ENCODE peak calls at places on chromosomes 13 and 19, in eight cellular contexts. One of them, this sample, is unnamed.

GRCh38 chr19:6476155-6476895 is 5.3 kb downstream of the DENND1C start:
- DNase-seq in AG09309: no peak
- DNase-seq in Calu3: peak
- DNase-seq in body of pancreas: peak
- DNase-seq in fibroblast of the aortic adventitia: peak
- DNase-seq in ovary: peak
- DNase-seq in GM12878: no peak
- DNase-seq in GM23338: peak
- DNase-seq in this sample: peak

GRCh38 chr19:13053761-13054604 is 48.7 kb downstream of the LYL1 start:
- DNase-seq in ovary: peak
- DNase-seq in AG09309: peak
- DNase-seq in body of pancreas: peak
- DNase-seq in GM23338: peak
- DNase-seq in fibroblast of the aortic adventitia: peak
- DNase-seq in GM12878: no peak
- DNase-seq in Calu3: peak
- DNase-seq in this sample: peak

GRCh38 chr13:106373304-106373988 is 162.0 kb downstream of the EFNB2 start:
- DNase-seq in fibroblast of the aortic adventitia: no peak
- DNase-seq in AG09309: no peak
- DNase-seq in GM12878: no peak
- DNase-seq in Calu3: no peak
- DNase-seq in ovary: no peak
- DNase-seq in GM23338: no peak
- DNase-seq in body of pancreas: no peak
- DNase-seq in this sample: no peak

GRCh38 chr13:111006508-111007031 is 91.7 kb upstream of the ANKRD10 start:
- DNase-seq in body of pancreas: peak
- DNase-seq in GM23338: peak
- DNase-seq in fibroblast of the aortic adventitia: peak
- DNase-seq in Calu3: no peak
- DNase-seq in GM12878: no peak
- DNase-seq in ovary: peak
- DNase-seq in AG09309: peak
- DNase-seq in this sample: peak

GRCh38 chr19:11347546-11347945 is 1.2 kb downstream of the CCDC159 start:
- DNase-seq in ovary: no peak
- DNase-seq in GM23338: no peak
- DNase-seq in fibroblast of the aortic adventitia: no peak
- DNase-seq in AG09309: no peak
- DNase-seq in Calu3: no peak
- DNase-seq in body of pancreas: no peak
- DNase-seq in GM12878: no peak
- DNase-seq in this sample: no peak

GRCh38 chr13:82717249-82717648 is 1165.0 kb downstream of the SLITRK1 start:
- DNase-seq in Calu3: no peak
- DNase-seq in ovary: no peak
- DNase-seq in fibroblast of the aortic adventitia: peak
- DNase-seq in AG09309: peak
- DNase-seq in GM12878: no peak
- DNase-seq in body of pancreas: no peak
- DNase-seq in GM23338: no peak
- DNase-seq in this sample: no peak

GRCh38 chr13:62250501-62251175 is 835.0 kb upstream of the PCDH20 start:
- DNase-seq in fibroblast of the aortic adventitia: no peak
- DNase-seq in Calu3: no peak
- DNase-seq in ovary: no peak
- DNase-seq in AG09309: no peak
- DNase-seq in GM12878: no peak
- DNase-seq in body of pancreas: no peak
- DNase-seq in GM23338: no peak
- DNase-seq in this sample: no peak

GRCh38 chr13:75788494-75788991 is 152.4 kb downstream of the LMO7 start:
- DNase-seq in GM23338: no peak
- DNase-seq in AG09309: peak
- DNase-seq in Calu3: no peak
- DNase-seq in fibroblast of the aortic adventitia: peak
- DNase-seq in ovary: no peak
- DNase-seq in body of pancreas: no peak
- DNase-seq in GM12878: no peak
- DNase-seq in this sample: no peak

GRCh38 chr13:110261166-110262081 is 45.5 kb downstream of the COL4A1 start:
- DNase-seq in ovary: no peak
- DNase-seq in body of pancreas: no peak
- DNase-seq in GM12878: no peak
- DNase-seq in fibroblast of the aortic adventitia: no peak
- DNase-seq in AG09309: no peak
- DNase-seq in GM23338: peak
- DNase-seq in Calu3: peak
- DNase-seq in this sample: no peak

GRCh38 chr19:3554254-3555083 is 2.9 kb downstream of the MFSD12 start:
- DNase-seq in GM12878: no peak
- DNase-seq in ovary: peak
- DNase-seq in GM23338: no peak
- DNase-seq in body of pancreas: no peak
- DNase-seq in AG09309: no peak
- DNase-seq in fibroblast of the aortic adventitia: no peak
- DNase-seq in Calu3: no peak
- DNase-seq in this sample: no peak

GRCh38 chr13:68056816-68057710 is 826.9 kb upstream of the PCDH9 start:
- DNase-seq in GM12878: no peak
- DNase-seq in ovary: no peak
- DNase-seq in AG09309: no peak
- DNase-seq in fibroblast of the aortic adventitia: no peak
- DNase-seq in body of pancreas: no peak
- DNase-seq in GM23338: peak
- DNase-seq in Calu3: no peak
- DNase-seq in this sample: no peak

GRCh38 chr13:52615134-52615801 is 27.0 kb upstream of the HNRNPA1L2 start:
- DNase-seq in Calu3: no peak
- DNase-seq in body of pancreas: no peak
- DNase-seq in ovary: no peak
- DNase-seq in fibroblast of the aortic adventitia: no peak
- DNase-seq in GM12878: no peak
- DNase-seq in AG09309: no peak
- DNase-seq in GM23338: no peak
- DNase-seq in this sample: no peak

GRCh38 chr13:52617070-52618060 is 24.9 kb upstream of the HNRNPA1L2 start:
- DNase-seq in GM12878: peak
- DNase-seq in ovary: peak
- DNase-seq in GM23338: peak
- DNase-seq in fibroblast of the aortic adventitia: peak
- DNase-seq in Calu3: peak
- DNase-seq in body of pancreas: peak
- DNase-seq in AG09309: peak
- DNase-seq in this sample: peak

GRCh38 chr13:52615817-52616216 is 26.4 kb upstream of the HNRNPA1L2 start:
- DNase-seq in ovary: no peak
- DNase-seq in fibroblast of the aortic adventitia: no peak
- DNase-seq in AG09309: no peak
- DNase-seq in Calu3: no peak
- DNase-seq in body of pancreas: no peak
- DNase-seq in GM12878: no peak
- DNase-seq in GM23338: no peak
- DNase-seq in this sample: no peak
- TF ChIP-seq CTCF in ovary: no peak
- TF ChIP-seq CTCF in fibroblast of the aortic adventitia: no peak
- TF ChIP-seq CTCF in AG09309: no peak
- TF ChIP-seq CTCF in Calu3: no peak
- TF ChIP-seq CTCF in body of pancreas: no peak
- TF ChIP-seq CTCF in GM12878: peak
- TF ChIP-seq CTCF in GM23338: no peak
- TF ChIP-seq CTCF in this sample: no peak

GRCh38 chr13:48542581-48543341 is 9.9 kb upstream of the RCBTB2 start:
- DNase-seq in GM23338: peak
- DNase-seq in GM12878: no peak
- DNase-seq in ovary: peak
- DNase-seq in fibroblast of the aortic adventitia: no peak
- DNase-seq in body of pancreas: no peak
- DNase-seq in Calu3: peak
- DNase-seq in AG09309: no peak
- DNase-seq in this sample: peak
- TF ChIP-seq CTCF in GM23338: no peak
- TF ChIP-seq CTCF in GM12878: no peak
- TF ChIP-seq CTCF in ovary: no peak
- TF ChIP-seq CTCF in fibroblast of the aortic adventitia: no peak
- TF ChIP-seq CTCF in body of pancreas: no peak
- TF ChIP-seq CTCF in Calu3: no peak
- TF ChIP-seq CTCF in AG09309: no peak
- TF ChIP-seq CTCF in this sample: no peak

GRCh38 chr19:35901055-35901644 is 810 bp upstream of the NFKBID start:
- DNase-seq in Calu3: no peak
- DNase-seq in GM23338: peak
- DNase-seq in fibroblast of the aortic adventitia: peak
- DNase-seq in GM12878: no peak
- DNase-seq in ovary: no peak
- DNase-seq in AG09309: no peak
- DNase-seq in body of pancreas: no peak
- DNase-seq in this sample: no peak

GRCh38 chr19:35901854-35902661 is at the start of gene HCST:
- DNase-seq in fibroblast of the aortic adventitia: peak
- DNase-seq in GM23338: no peak
- DNase-seq in AG09309: no peak
- DNase-seq in ovary: no peak
- DNase-seq in GM12878: no peak
- DNase-seq in Calu3: no peak
- DNase-seq in body of pancreas: no peak
- DNase-seq in this sample: no peak

GRCh38 chr19:35896643-35897040 is 3.7 kb downstream of the NFKBID start:
- DNase-seq in ovary: no peak
- DNase-seq in Calu3: no peak
- DNase-seq in body of pancreas: no peak
- DNase-seq in GM23338: no peak
- DNase-seq in AG09309: no peak
- DNase-seq in GM12878: no peak
- DNase-seq in fibroblast of the aortic adventitia: no peak
- DNase-seq in this sample: no peak

GRCh38 chr19:35897706-35898451 is 2.5 kb downstream of the NFKBID start:
- DNase-seq in fibroblast of the aortic adventitia: no peak
- DNase-seq in GM12878: no peak
- DNase-seq in body of pancreas: no peak
- DNase-seq in GM23338: no peak
- DNase-seq in ovary: no peak
- DNase-seq in AG09309: no peak
- DNase-seq in Calu3: no peak
- DNase-seq in this sample: no peak

GRCh38 chr19:35899547-35900214 is 659 bp downstream of the NFKBID start:
- DNase-seq in GM12878: peak
- DNase-seq in fibroblast of the aortic adventitia: peak
- DNase-seq in AG09309: no peak
- DNase-seq in Calu3: peak
- DNase-seq in GM23338: peak
- DNase-seq in ovary: peak
- DNase-seq in body of pancreas: peak
- DNase-seq in this sample: peak
- TF ChIP-seq CTCF in GM12878: no peak
- TF ChIP-seq CTCF in fibroblast of the aortic adventitia: no peak
- TF ChIP-seq CTCF in AG09309: no peak
- TF ChIP-seq CTCF in Calu3: no peak
- TF ChIP-seq CTCF in GM23338: no peak
- TF ChIP-seq CTCF in ovary: no peak
- TF ChIP-seq CTCF in body of pancreas: no peak
- TF ChIP-seq CTCF in this sample: no peak

DNA sequence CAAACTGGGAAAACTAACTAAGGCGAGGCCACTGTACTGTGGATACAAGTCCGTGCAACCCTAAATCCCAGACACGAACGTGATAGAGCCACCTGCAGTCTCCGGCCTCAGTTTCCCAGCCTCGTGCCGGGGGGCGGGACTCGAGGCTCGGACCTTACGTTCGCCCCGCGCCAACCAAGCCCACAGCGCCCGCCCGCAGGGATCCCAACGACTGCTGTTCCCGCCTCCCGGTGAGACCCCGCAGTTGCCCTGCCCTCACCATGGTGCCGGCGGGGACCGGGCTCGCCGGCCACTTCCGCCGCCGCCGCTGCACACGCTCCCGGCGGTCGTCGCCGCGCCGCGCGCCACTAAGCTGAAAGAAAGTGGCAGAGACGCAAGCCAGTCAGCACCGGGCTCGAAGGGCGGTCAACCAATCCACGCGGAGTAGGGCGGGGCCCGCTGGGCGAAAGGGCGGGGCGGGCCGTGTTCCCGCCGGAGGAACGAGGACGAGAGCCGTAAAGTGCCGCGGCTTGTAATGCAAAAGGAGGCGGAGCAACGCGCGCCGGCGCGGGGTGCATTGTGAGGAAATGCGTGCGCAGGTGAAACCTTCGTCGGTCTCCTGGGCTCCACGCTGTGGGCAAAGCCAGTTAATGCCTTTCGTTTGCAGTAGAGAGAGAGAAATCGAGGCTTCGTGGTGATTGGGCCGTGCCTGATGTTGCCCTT is at the start of gene LSM4:
- DNase-seq in GM12878: peak
- DNase-seq in GM23338: peak
- DNase-seq in fibroblast of the aortic adventitia: peak
- DNase-seq in AG09309: peak
- DNase-seq in Calu3: peak
- DNase-seq in body of pancreas: peak
- DNase-seq in ovary: peak
- DNase-seq in this sample: peak
- TF ChIP-seq CTCF in GM12878: peak
- TF ChIP-seq CTCF in GM23338: no peak
- TF ChIP-seq CTCF in fibroblast of the aortic adventitia: peak
- TF ChIP-seq CTCF in AG09309: peak
- TF ChIP-seq CTCF in Calu3: no peak
- TF ChIP-seq CTCF in body of pancreas: no peak
- TF ChIP-seq CTCF in ovary: peak
- TF ChIP-seq CTCF in this sample: no peak

GRCh38 chr19:15475611-15476010 is 3.7 kb downstream of the PGLYRP2 start:
- DNase-seq in Calu3: no peak
- DNase-seq in GM23338: no peak
- DNase-seq in AG09309: no peak
- DNase-seq in GM12878: no peak
- DNase-seq in body of pancreas: no peak
- DNase-seq in ovary: no peak
- DNase-seq in fibroblast of the aortic adventitia: no peak
- DNase-seq in this sample: no peak

GRCh38 chr19:15476334-15476733 is 3.0 kb downstream of the PGLYRP2 start:
- DNase-seq in AG09309: no peak
- DNase-seq in Calu3: no peak
- DNase-seq in fibroblast of the aortic adventitia: no peak
- DNase-seq in GM12878: no peak
- DNase-seq in ovary: no peak
- DNase-seq in GM23338: no peak
- DNase-seq in body of pancreas: no peak
- DNase-seq in this sample: no peak

GRCh38 chr19:15475169-15475568 is 4.1 kb downstream of the PGLYRP2 start:
- DNase-seq in ovary: no peak
- DNase-seq in GM23338: no peak
- DNase-seq in AG09309: no peak
- DNase-seq in GM12878: no peak
- DNase-seq in Calu3: no peak
- DNase-seq in fibroblast of the aortic adventitia: no peak
- DNase-seq in body of pancreas: no peak
- DNase-seq in this sample: no peak

GRCh38 chr19:15479391-15480345 is at the start of gene PGLYRP2:
- DNase-seq in GM12878: no peak
- DNase-seq in ovary: no peak
- DNase-seq in fibroblast of the aortic adventitia: no peak
- DNase-seq in body of pancreas: no peak
- DNase-seq in GM23338: peak
- DNase-seq in AG09309: no peak
- DNase-seq in Calu3: peak
- DNase-seq in this sample: no peak
- TF ChIP-seq CTCF in GM12878: no peak
- TF ChIP-seq CTCF in ovary: no peak
- TF ChIP-seq CTCF in fibroblast of the aortic adventitia: peak
- TF ChIP-seq CTCF in body of pancreas: no peak
- TF ChIP-seq CTCF in GM23338: no peak
- TF ChIP-seq CTCF in AG09309: no peak
- TF ChIP-seq CTCF in Calu3: no peak
- TF ChIP-seq CTCF in this sample: no peak

This sample was measured in lower leg skin.